ENCODE peak calls at places on chromosomes 6 and 20, in ten cellular contexts. R is A549, K is NB4, Y is fibroblast of mammary gland, S is astrocyte of the cerebellum, C is Peyer's patch, P is HFF-Myc, F is prostate gland, Q is ovary, O is Caco-2. D is an unnamed sample.

GRCh38 chr20:15619341-15619740 is 953.9 kb downstream of the KIF16B start:
- DNase-seq in R (no peak), C (no peak), P (no peak), Q (no peak), F (no peak), Y (no peak), S (no peak), O (no peak), K (no peak), D (no peak)

GRCh38 chr20:39259010-39259803 is 297.1 kb downstream of the DHX35 start:
- DNase-seq in P (no peak), Q (no peak), O (peak), Y (no peak), F (peak), R (no peak), K (no peak), C (no peak), S (no peak), D (no peak)

GRCh38 chr6:147547369-147547902 is 38.9 kb downstream of the SAMD5 start:
- DNase-seq in Y (no peak), F (no peak), O (no peak), R (no peak), K (no peak), S (no peak), P (no peak), C (no peak), Q (no peak), D (no peak)

GRCh38 chr6:129872591-129872990 is 11.5 kb upstream of the TMEM244 start:
- DNase-seq in P (no peak), Y (no peak), Q (no peak), C (no peak), F (no peak), S (no peak), K (no peak), O (no peak), R (no peak), D (no peak)

GRCh38 chr20:34954905-34955231 is 738 bp downstream of the GSS start:
- DNase-seq in C (no peak), R (no peak), Q (no peak), O (peak), S (no peak), Y (peak), K (no peak), F (no peak), P (peak), D (peak)

GRCh38 chr20:5000263-5001173 is 792 bp downstream of the SLC23A2 start:
- DNase-seq in O (no peak), Y (peak), S (no peak), K (peak), Q (peak), P (no peak), C (peak), R (no peak), F (peak), D (no peak)

GRCh38 chr6:142408409-142408808 is 106.6 kb downstream of the ADGRG6 start:
- DNase-seq in Q (no peak), R (no peak), C (no peak), S (no peak), P (no peak), F (no peak), O (no peak), Y (peak), K (no peak), D (no peak)

GRCh38 chr6:91788501-91788900 is 1201.6 kb upstream of the MAP3K7 start:
- DNase-seq in C (no peak), S (no peak), R (no peak), K (no peak), F (no peak), Y (no peak), O (no peak), P (no peak), Q (no peak), D (no peak)

GRCh38 chr6:44811456-44811855 is 423.9 kb downstream of the CDC5L start:
- DNase-seq in F (no peak), Y (no peak), R (no peak), S (no peak), K (no peak), P (no peak), C (no peak), Q (no peak), O (no peak), D (no peak)

GRCh38 chr20:9794831-9795230 is 44.0 kb downstream of the PAK5 start:
- DNase-seq in Q (no peak), P (no peak), R (no peak), C (no peak), K (no peak), O (no peak), Y (no peak), S (no peak), F (no peak), D (no peak)

GRCh38 chr6:37083243-37084138 is 78.0 kb downstream of the FGD2 start:
- DNase-seq in P (no peak), O (peak), S (no peak), F (peak), K (peak), R (no peak), C (peak), Q (peak), Y (peak), D (peak)

GRCh38 chr20:34703061-34703572 is 1.0 kb upstream of the TP53INP2 start:
- DNase-seq in C (no peak), S (no peak), O (no peak), F (no peak), Q (no peak), K (no peak), P (no peak), R (no peak), Y (no peak), D (no peak)

GRCh38 chr6:101539510-101540245 is 146.2 kb downstream of the GRIK2 start:
- DNase-seq in R (no peak), S (peak), Y (peak), Q (no peak), K (no peak), P (no peak), O (no peak), C (no peak), F (no peak), D (peak)

GRCh38 chr6:145544514-145544913 is 190.8 kb downstream of the EPM2A start:
- DNase-seq in C (no peak), S (no peak), P (no peak), K (no peak), Y (peak), O (no peak), R (no peak), F (no peak), Q (no peak), D (peak)

GRCh38 chr6:70563540-70563939 is 3.2 kb upstream of the SDHAF4 start:
- DNase-seq in Y (peak), Q (peak), P (no peak), O (no peak), F (no peak), S (no peak), C (no peak), R (peak), K (no peak), D (peak)

GRCh38 chr20:24138126-24138857 is 149.7 kb upstream of the GGTLC1 start:
- DNase-seq in P (no peak), C (no peak), S (no peak), Y (no peak), K (no peak), R (no peak), O (no peak), F (no peak), Q (no peak), D (no peak)

GRCh38 chr20:62310757-62311121 is 7.9 kb downstream of the ADRM1 start:
- DNase-seq in O (no peak), C (no peak), Y (no peak), F (no peak), K (no peak), S (no peak), R (no peak), Q (no peak), P (no peak), D (no peak)

GRCh38 chr20:1894951-1895673 is at the start of gene SIRPA:
- DNase-seq in K (peak), P (no peak), C (peak), F (peak), Y (peak), S (peak), R (peak), Q (peak), O (peak), D (peak)

GRCh38 chr20:63545814-63546213 is 1.7 kb downstream of the SRMS start:
- DNase-seq in C (no peak), R (no peak), F (no peak), K (no peak), O (no peak), P (no peak), Y (no peak), S (no peak), Q (no peak), D (no peak)

GRCh38 chr6:159473844-159474243 is 219.2 kb downstream of the SOD2 start:
- DNase-seq in F (no peak), K (no peak), C (no peak), O (no peak), S (peak), R (no peak), Y (peak), Q (no peak), P (no peak), D (no peak)

GRCh38 chr20:41340327-41341055 is at the start of gene LPIN3:
- DNase-seq in O (peak), C (peak), K (peak), R (peak), Y (peak), P (peak), Q (peak), S (peak), F (peak), D (peak)

GRCh38 chr6:88629838-88630462 is 333.5 kb downstream of the RNGTT start:
- DNase-seq in F (no peak), Q (no peak), Y (no peak), K (peak), C (peak), O (no peak), P (no peak), S (peak), R (peak), D (no peak)

GRCh38 chr6:157054531-157054979 is 268.8 kb downstream of the TMEM242 start:
- DNase-seq in F (no peak), K (peak), R (no peak), O (no peak), C (no peak), S (no peak), P (no peak), Y (no peak), Q (no peak), D (no peak)

GRCh38 chr6:32252326-32253009 is 28.6 kb upstream of the NOTCH4 start:
- DNase-seq in S (no peak), O (no peak), P (no peak), C (no peak), K (no peak), Q (no peak), Y (no peak), F (no peak), R (no peak), D (no peak)

DNA sequence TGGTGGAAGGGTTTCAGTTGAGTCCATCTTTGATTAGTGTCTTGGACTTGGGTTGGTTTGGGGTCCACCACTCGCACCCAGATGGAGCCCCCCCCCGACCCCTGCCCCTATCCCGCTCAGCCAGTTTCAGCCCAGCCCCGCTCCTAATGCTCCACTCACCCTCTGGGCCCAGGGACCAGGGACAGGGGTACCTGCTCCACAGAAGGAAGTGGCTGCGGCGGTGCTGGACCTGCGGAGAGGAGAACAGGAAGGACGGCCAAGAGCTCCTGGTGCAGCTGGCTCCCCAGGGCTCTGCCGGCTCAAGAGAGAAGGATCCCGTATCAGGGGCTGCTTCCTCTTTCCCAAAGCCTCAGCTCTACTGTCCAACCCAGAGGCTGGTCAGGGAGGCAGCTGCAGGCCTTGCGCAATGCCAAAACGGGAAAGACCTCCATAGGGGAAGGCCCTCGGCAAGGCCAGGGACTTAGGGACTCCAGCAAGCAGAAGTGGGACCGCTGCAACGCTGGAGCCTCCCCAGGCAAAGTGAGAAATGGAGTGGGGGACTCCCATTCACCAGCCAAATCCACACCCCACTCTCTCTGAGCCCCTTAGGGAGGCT is at the start of gene SIGLEC1:
- DNase-seq in R (no peak), O (no peak), P (no peak), F (no peak), Y (no peak), Q (no peak), S (no peak), C (peak), K (peak), D (no peak)
- H3K4me3 ChIP-seq in R (no peak), O (no peak), P (no peak), F (no peak), Y (no peak), Q (no peak), S (no peak), C (peak), K (no peak), D (no peak)

GRCh38 chr6:17585766-17586502 is 14.2 kb upstream of the FAM8A1 start:
- DNase-seq in S (no peak), Y (no peak), K (peak), C (peak), O (peak), P (no peak), R (peak), F (no peak), Q (no peak), D (no peak)
- TF ChIP-seq CTCF in S (peak), Y (no peak), K (peak), C (peak), O (no peak), P (no peak), R (no peak), F (no peak), Q (no peak), D (peak)

GRCh38 chr20:36307412-36308317 is 1.5 kb downstream of the DLGAP4 start:
- DNase-seq in R (no peak), C (no peak), Q (no peak), O (peak), F (no peak), S (no peak), K (no peak), Y (no peak), P (no peak), D (no peak)

GRCh38 chr20:36303831-36304230 is 2.3 kb upstream of the DLGAP4 start:
- DNase-seq in Q (no peak), S (no peak), F (no peak), R (no peak), K (no peak), C (no peak), O (no peak), Y (no peak), P (no peak), D (no peak)

GRCh38 chr20:36304786-36305495 is 1.2 kb upstream of the DLGAP4 start:
- DNase-seq in C (no peak), R (no peak), Y (no peak), K (no peak), S (no peak), Q (no peak), P (no peak), F (no peak), O (no peak), D (no peak)

GRCh38 chr20:36306557-36307411 is 645 bp downstream of the DLGAP4 start:
- DNase-seq in P (no peak), C (no peak), R (no peak), S (no peak), Y (no peak), Q (no peak), F (no peak), O (no peak), K (no peak), D (no peak)

DNA sequence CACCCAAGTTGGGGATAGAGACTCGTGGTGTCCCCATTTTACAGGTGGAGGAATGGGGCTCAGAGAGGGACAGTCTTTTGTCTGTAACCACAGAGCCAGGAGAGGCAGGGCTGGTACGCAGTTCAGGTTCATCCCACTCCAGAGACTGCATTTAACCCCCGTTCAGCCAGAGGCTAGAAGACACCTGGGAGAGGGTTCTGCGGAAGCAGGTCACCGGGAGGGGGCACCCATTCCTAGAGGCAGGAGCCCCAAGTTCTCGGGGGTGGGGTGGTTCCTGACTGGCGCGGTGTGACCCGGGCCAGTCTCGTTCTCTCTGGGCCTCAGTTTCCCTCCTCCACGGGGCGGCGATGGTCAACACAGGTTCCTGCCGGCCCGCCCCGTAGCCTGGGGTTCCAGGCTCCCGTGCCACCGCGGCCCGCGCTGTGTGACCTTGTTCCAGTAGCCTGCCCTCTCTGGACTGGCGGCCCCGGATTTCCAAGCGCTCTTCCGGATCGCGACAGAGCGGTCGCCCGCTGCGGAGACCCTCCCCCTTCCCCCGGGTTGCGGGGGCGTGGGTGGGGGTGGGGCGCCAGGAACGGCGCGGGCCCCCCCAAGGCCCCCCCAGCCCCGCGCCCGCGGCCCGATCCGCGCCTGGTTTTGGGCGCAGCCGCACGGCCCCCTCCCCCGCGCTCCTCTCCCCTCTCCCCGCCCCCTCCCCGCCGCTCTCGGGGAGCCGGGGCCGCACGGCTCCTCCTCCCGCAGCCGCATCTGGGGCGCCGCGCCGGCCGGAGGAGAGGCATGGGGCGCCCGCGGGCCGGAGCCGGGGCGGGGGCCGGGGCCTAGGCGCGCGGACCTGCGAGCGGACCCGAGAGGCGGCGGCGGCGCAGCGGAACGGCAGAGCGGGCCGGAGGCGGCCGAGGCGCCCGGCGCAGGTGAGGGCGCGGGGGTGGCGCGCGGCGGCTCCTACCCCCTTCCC is at the start of gene DLGAP4:
- DNase-seq in C (no peak), Q (no peak), P (no peak), F (no peak), R (no peak), S (no peak), O (no peak), Y (no peak), K (no peak), D (no peak)
- H3K4me3 ChIP-seq in C (peak), Q (peak), P (no peak), F (peak), R (peak), S (no peak), O (no peak), Y (no peak), K (no peak), D (no peak)

GRCh38 chr20:46185353-46185752 is 67.2 kb downstream of the CD40 start:
- DNase-seq in O (no peak), F (no peak), C (no peak), S (no peak), P (no peak), K (no peak), Q (no peak), Y (no peak), R (no peak), D (no peak)

GRCh38 chr20:46182271-46182670 is 64.2 kb downstream of the CD40 start:
- DNase-seq in F (no peak), Q (no peak), K (no peak), C (no peak), P (no peak), O (no peak), R (no peak), S (no peak), Y (no peak), D (no peak)

GRCh38 chr20:46183768-46184167 is 65.7 kb downstream of the CD40 start:
- DNase-seq in C (no peak), O (no peak), K (no peak), P (no peak), R (no peak), F (no peak), Q (no peak), S (no peak), Y (no peak), D (no peak)

GRCh38 chr20:46179811-46180326 is 61.8 kb downstream of the CD40 start:
- DNase-seq in R (no peak), F (no peak), S (no peak), Y (no peak), P (no peak), C (no peak), Q (no peak), O (no peak), K (no peak), D (no peak)

DNA sequence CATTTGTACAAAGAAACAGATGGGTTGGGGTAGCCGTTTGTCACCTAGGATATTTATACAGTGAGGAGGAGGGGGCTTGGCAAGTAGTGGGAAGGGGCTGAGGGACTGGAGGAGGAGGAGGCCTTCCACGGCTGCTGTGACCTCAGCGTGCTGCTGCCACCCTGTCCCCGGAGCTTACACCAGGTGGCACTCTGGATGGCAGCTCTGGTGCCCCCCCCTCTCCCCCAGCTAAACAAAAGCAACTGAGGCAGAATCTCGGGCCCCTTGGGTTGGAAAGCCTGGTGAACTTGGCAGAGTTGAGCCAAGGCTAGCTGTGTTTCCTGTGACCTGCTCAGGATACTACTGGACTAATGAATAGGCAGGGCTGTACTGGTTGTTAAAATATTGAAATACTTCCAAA is 64.7 kb downstream of the CD40 start:
- DNase-seq in K (no peak), R (no peak), F (no peak), S (no peak), P (no peak), Q (no peak), Y (no peak), C (no peak), O (no peak), D (no peak)
- TF ChIP-seq CTCF in K (no peak), R (no peak), F (no peak), S (no peak), P (no peak), Q (no peak), Y (no peak), C (no peak), O (no peak), D (no peak)

D was measured in cardiac fibroblast.